ENCODE peak calls at places on chromosomes 13 and 19, in four cellular contexts. One of them, this sample, is unnamed. For H3K9me3, the result is how much of the 10 kb centered on the place peaks cover.

GRCh38 chr19:38845374-38846024 is 4.3 kb downstream of the HNRNPL start:
- DNase-seq in left lung: no peak
- DNase-seq in tibial nerve: no peak
- DNase-seq in testis: no peak
- DNase-seq in this sample: no peak

GRCh38 chr19:38869160-38869835 is 8.8 kb downstream of the RINL start:
- DNase-seq in left lung: peak
- DNase-seq in tibial nerve: no peak
- DNase-seq in testis: no peak
- DNase-seq in this sample: peak

GRCh38 chr13:30032263-30032662 is 181.8 kb upstream of the UBL3 start:
- DNase-seq in left lung: no peak
- DNase-seq in tibial nerve: no peak
- DNase-seq in testis: no peak
- DNase-seq in this sample: no peak

GRCh38 chr19:35731353-35731752 is 10.9 kb downstream of the IGFLR1 start:
- DNase-seq in left lung: no peak
- DNase-seq in tibial nerve: no peak
- DNase-seq in testis: no peak
- DNase-seq in this sample: no peak

GRCh38 chr19:18895038-18895827 is 725 bp downstream of the CERS1 start:
- DNase-seq in left lung: no peak
- DNase-seq in tibial nerve: peak
- DNase-seq in testis: peak
- DNase-seq in this sample: no peak

GRCh38 chr19:57637379-57637778 is 4.4 kb downstream of the ZNF211 start:
- DNase-seq in left lung: no peak
- DNase-seq in tibial nerve: no peak
- DNase-seq in testis: no peak
- DNase-seq in this sample: no peak

GRCh38 chr13:29465741-29466293 is 129.7 kb downstream of the SLC7A1 start:
- DNase-seq in left lung: no peak
- DNase-seq in tibial nerve: peak
- DNase-seq in testis: peak
- DNase-seq in this sample: no peak

GRCh38 chr13:94660695-94661324 is 51.5 kb downstream of the SOX21 start:
- DNase-seq in left lung: no peak
- DNase-seq in tibial nerve: no peak
- DNase-seq in testis: no peak
- DNase-seq in this sample: no peak

GRCh38 chr13:39394811-39395685 is 207.9 kb downstream of the LHFPL6 start:
- DNase-seq in left lung: no peak
- DNase-seq in tibial nerve: no peak
- DNase-seq in testis: peak
- DNase-seq in this sample: no peak

GRCh38 chr13:74115138-74115537 is 19.1 kb downstream of the KLF12 start:
- DNase-seq in left lung: no peak
- DNase-seq in tibial nerve: no peak
- DNase-seq in testis: no peak
- DNase-seq in this sample: no peak

GRCh38 chr19:28324275-28325060 is 888.5 kb downstream of the UQCRFS1 start:
- DNase-seq in left lung: no peak
- DNase-seq in tibial nerve: no peak
- DNase-seq in testis: no peak
- DNase-seq in this sample: no peak

GRCh38 chr13:79434578-79434977 is 28.5 kb upstream of the RBM26 start:
- DNase-seq in left lung: no peak
- DNase-seq in tibial nerve: no peak
- DNase-seq in testis: no peak
- DNase-seq in this sample: no peak

GRCh38 chr19:40302224-40303011 is 17.3 kb upstream of the AKT2 start:
- DNase-seq in left lung: no peak
- DNase-seq in tibial nerve: no peak
- DNase-seq in testis: peak
- DNase-seq in this sample: no peak

GRCh38 chr13:104750377-104750776 is 1684.2 kb upstream of the SLC10A2 start:
- DNase-seq in left lung: no peak
- DNase-seq in tibial nerve: no peak
- DNase-seq in testis: no peak
- DNase-seq in this sample: no peak

GRCh38 chr19:40807147-40808020 is 8.4 kb downstream of the EGLN2 start:
- DNase-seq in left lung: peak
- DNase-seq in tibial nerve: no peak
- DNase-seq in testis: no peak
- DNase-seq in this sample: no peak

GRCh38 chr19:16457195-16457953 is 14.4 kb downstream of the EPS15L1 start:
- DNase-seq in left lung: peak
- DNase-seq in tibial nerve: no peak
- DNase-seq in testis: no peak
- DNase-seq in this sample: no peak

GRCh38 chr19:48625891-48626327 is 6.6 kb downstream of the SPHK2 start:
- DNase-seq in left lung: peak
- DNase-seq in tibial nerve: no peak
- DNase-seq in testis: no peak
- DNase-seq in this sample: no peak

GRCh38 chr19:47633996-47634395 is 25.1 kb downstream of the BICRA start:
- DNase-seq in left lung: no peak
- DNase-seq in tibial nerve: no peak
- DNase-seq in testis: no peak
- DNase-seq in this sample: no peak

GRCh38 chr13:51943721-51944120 is 67.5 kb downstream of the ATP7B start:
- DNase-seq in left lung: no peak
- DNase-seq in tibial nerve: no peak
- DNase-seq in testis: no peak
- DNase-seq in this sample: no peak

GRCh38 chr19:40312533-40312932 is 27.4 kb upstream of the AKT2 start:
- DNase-seq in left lung: peak
- DNase-seq in tibial nerve: no peak
- DNase-seq in testis: no peak
- DNase-seq in this sample: no peak

GRCh38 chr19:33678796-33679195 is 57.0 kb downstream of the CHST8 start:
- DNase-seq in left lung: no peak
- DNase-seq in tibial nerve: no peak
- DNase-seq in testis: peak
- DNase-seq in this sample: no peak

GRCh38 chr13:84645196-84646071 is 763.2 kb upstream of the SLITRK1 start:
- DNase-seq in left lung: no peak
- DNase-seq in tibial nerve: no peak
- DNase-seq in testis: no peak
- DNase-seq in this sample: no peak

GRCh38 chr19:33052352-33052972 is 12.2 kb downstream of the RHPN2 start:
- DNase-seq in left lung: no peak
- DNase-seq in tibial nerve: peak
- DNase-seq in testis: no peak
- DNase-seq in this sample: no peak

GRCh38 chr13:114282143-114282685 is 813 bp downstream of the UPF3A start:
- DNase-seq in left lung: peak
- DNase-seq in tibial nerve: no peak
- DNase-seq in testis: peak
- DNase-seq in this sample: no peak

GRCh38 chr19:2711175-2711936 is 8.9 kb upstream of the GNG7 start:
- DNase-seq in left lung: no peak
- DNase-seq in tibial nerve: no peak
- DNase-seq in testis: no peak
- DNase-seq in this sample: no peak

GRCh38 chr19:38606131-38606530 is 11.6 kb downstream of the MAP4K1 start:
- DNase-seq in left lung: no peak
- DNase-seq in tibial nerve: no peak
- DNase-seq in testis: no peak
- DNase-seq in this sample: no peak

GRCh38 chr13:39415403-39415802 is 187.6 kb downstream of the LHFPL6 start:
- DNase-seq in left lung: no peak
- DNase-seq in tibial nerve: no peak
- DNase-seq in testis: peak
- DNase-seq in this sample: no peak

GRCh38 chr19:17944301-17944700 is 11.5 kb downstream of the CCDC124 start:
- DNase-seq in left lung: no peak
- DNase-seq in tibial nerve: no peak
- DNase-seq in testis: no peak
- DNase-seq in this sample: no peak

GRCh38 chr19:11321206-11322126 is 18.0 kb downstream of the RAB3D start:
- DNase-seq in left lung: peak
- DNase-seq in tibial nerve: no peak
- DNase-seq in testis: no peak
- DNase-seq in this sample: no peak

GRCh38 chr13:46613409-46614049 is 60.6 kb downstream of the LRCH1 start:
- DNase-seq in left lung: no peak
- DNase-seq in tibial nerve: no peak
- DNase-seq in testis: no peak
- DNase-seq in this sample: no peak
- H3K9me3 ChIP-seq in left lung: under half
- H3K9me3 ChIP-seq in tibial nerve: under half
- H3K9me3 ChIP-seq in testis: under half
- H3K9me3 ChIP-seq in this sample: under half

DNA sequence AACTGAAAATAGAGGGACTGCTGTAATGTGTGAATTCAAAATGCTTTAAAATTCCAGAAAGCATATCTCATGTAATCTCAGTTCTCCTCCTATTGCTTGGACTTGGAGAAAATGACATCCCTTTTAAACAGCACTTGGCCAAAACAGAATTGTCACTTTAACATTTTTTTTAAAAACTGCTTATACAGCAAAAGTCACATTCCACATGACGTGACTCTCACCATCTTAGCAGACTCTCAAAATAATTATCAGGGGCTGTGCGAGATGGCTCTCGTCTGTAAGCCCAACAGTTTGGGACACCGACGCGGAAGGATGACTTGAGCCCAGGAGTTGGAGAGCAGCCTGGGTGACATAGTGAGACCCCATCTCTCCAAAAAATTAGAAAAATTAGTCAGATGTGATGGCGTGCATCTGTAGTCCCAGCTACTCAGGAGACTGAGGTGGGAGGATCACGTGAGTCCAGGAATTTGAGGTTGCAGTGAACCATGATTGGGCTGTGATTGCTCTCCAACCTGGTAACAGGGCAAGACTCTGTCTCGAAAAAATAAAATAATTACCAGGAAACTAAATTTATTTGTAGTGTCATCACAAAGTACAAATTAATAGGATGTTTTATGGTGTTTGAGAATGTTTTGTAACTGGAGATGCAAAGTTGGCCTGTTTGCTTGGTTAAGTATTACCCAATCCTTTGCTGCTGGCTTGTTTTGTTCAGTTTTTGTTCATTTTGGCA is 8.8 kb downstream of the SAFB start:
- DNase-seq in left lung: no peak
- DNase-seq in tibial nerve: no peak
- DNase-seq in testis: no peak
- DNase-seq in this sample: no peak
- H3K9me3 ChIP-seq in left lung: under half
- H3K9me3 ChIP-seq in tibial nerve: under half
- H3K9me3 ChIP-seq in testis: under half
- H3K9me3 ChIP-seq in this sample: under half

GRCh38 chr13:110291286-110291685 is 15.7 kb downstream of the COL4A1 start:
- DNase-seq in left lung: no peak
- DNase-seq in tibial nerve: no peak
- DNase-seq in testis: no peak
- DNase-seq in this sample: no peak

GRCh38 chr13:110294624-110295023 is 12.3 kb downstream of the COL4A1 start:
- DNase-seq in left lung: no peak
- DNase-seq in tibial nerve: no peak
- DNase-seq in testis: no peak
- DNase-seq in this sample: no peak

GRCh38 chr13:110293037-110293436 is 13.9 kb downstream of the COL4A1 start:
- DNase-seq in left lung: no peak
- DNase-seq in tibial nerve: no peak
- DNase-seq in testis: no peak
- DNase-seq in this sample: no peak

GRCh38 chr13:110294146-110294545 is 12.8 kb downstream of the COL4A1 start:
- DNase-seq in left lung: no peak
- DNase-seq in tibial nerve: no peak
- DNase-seq in testis: no peak
- DNase-seq in this sample: no peak

DNA sequence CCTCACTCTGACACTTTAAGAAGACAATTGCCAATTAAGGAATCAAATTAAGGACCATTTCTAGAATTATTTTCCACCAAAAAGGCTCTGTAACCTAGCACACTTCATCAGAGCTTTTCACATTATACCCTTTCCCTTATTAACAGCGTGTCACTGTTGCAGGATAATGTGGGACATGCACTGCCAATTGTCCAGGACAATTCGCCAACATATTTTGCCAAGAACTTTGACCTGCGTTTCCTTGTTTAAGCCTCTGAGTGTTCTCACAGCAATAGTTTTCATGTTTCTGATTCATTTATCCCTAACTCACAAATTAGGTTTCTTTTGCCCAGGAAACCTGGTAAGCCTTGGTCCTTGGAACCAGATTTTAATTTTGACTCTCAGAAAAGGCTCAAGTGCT is 13.3 kb downstream of the COL4A1 start:
- DNase-seq in left lung: no peak
- DNase-seq in tibial nerve: no peak
- DNase-seq in testis: no peak
- DNase-seq in this sample: no peak
- H3K9me3 ChIP-seq in left lung: under half
- H3K9me3 ChIP-seq in tibial nerve: under half
- H3K9me3 ChIP-seq in testis: under half
- H3K9me3 ChIP-seq in this sample: under half

GRCh38 chr19:37309834-37310575 is 60.9 kb upstream of the ZNF527 start:
- DNase-seq in left lung: no peak
- DNase-seq in tibial nerve: no peak
- DNase-seq in testis: no peak
- DNase-seq in this sample: no peak

GRCh38 chr19:37304884-37305255 is 66.0 kb upstream of the ZNF527 start:
- DNase-seq in left lung: no peak
- DNase-seq in tibial nerve: no peak
- DNase-seq in testis: no peak
- DNase-seq in this sample: no peak

GRCh38 chr19:37306383-37306963 is 64.4 kb upstream of the ZNF527 start:
- DNase-seq in left lung: peak
- DNase-seq in tibial nerve: no peak
- DNase-seq in testis: peak
- DNase-seq in this sample: no peak

GRCh38 chr19:37303591-37304171 is 67.2 kb upstream of the ZNF527 start:
- DNase-seq in left lung: no peak
- DNase-seq in tibial nerve: no peak
- DNase-seq in testis: no peak
- DNase-seq in this sample: no peak

GRCh38 chr19:37304190-37304883 is 66.6 kb upstream of the ZNF527 start:
- DNase-seq in left lung: no peak
- DNase-seq in tibial nerve: no peak
- DNase-seq in testis: peak
- DNase-seq in this sample: no peak
- H3K9me3 ChIP-seq in left lung: under half
- H3K9me3 ChIP-seq in tibial nerve: under half
- H3K9me3 ChIP-seq in testis: under half
- H3K9me3 ChIP-seq in this sample: under half

This sample was measured in T-helper 17 cell.